ENCODE peak calls at places on chromosome 13, in five cellular contexts. E is mucosa of descending colon, M is adipocyte, H is ascending aorta, N is GM23338. J is an unnamed sample.

GRCh38 chr13:31947105-31947504 is 84.5 kb upstream of the FRY start:
- DNase-seq in E (no peak), M (no peak), H (no peak), N (no peak), J (no peak)

GRCh38 chr13:87554045-87554444 is 117.1 kb upstream of the SLITRK5 start:
- DNase-seq in E (no peak), M (no peak), H (no peak), N (no peak), J (no peak)

GRCh38 chr13:44710576-44710975 is 134.4 kb upstream of the TSC22D1 start:
- DNase-seq in E (no peak), M (peak), H (no peak), N (no peak), J (no peak)

GRCh38 chr13:27170221-27170520 is 1.4 kb downstream of the USP12 start:
- DNase-seq in E (no peak), M (no peak), H (no peak), N (no peak), J (no peak)

GRCh38 chr13:76711515-76712182 is 174.6 kb downstream of the KCTD12 start:
- DNase-seq in E (peak), M (peak), H (no peak), N (no peak), J (no peak)

GRCh38 chr13:76016799-76017198 is 380.7 kb downstream of the LMO7 start:
- DNase-seq in E (peak), M (peak), H (no peak), N (peak), J (no peak)

GRCh38 chr13:63436288-63436687 is 2020.6 kb upstream of the PCDH20 start:
- DNase-seq in E (no peak), M (no peak), H (no peak), N (no peak), J (no peak)

GRCh38 chr13:31605076-31605858 is 134.1 kb upstream of the RXFP2 start:
- DNase-seq in E (no peak), M (no peak), H (no peak), N (no peak), J (no peak)

GRCh38 chr13:114110091-114110829 is 22.2 kb downstream of the RASA3 start:
- DNase-seq in E (no peak), M (no peak), H (peak), N (peak), J (no peak)

GRCh38 chr13:81480634-81481033 is 1139.7 kb upstream of the SPRY2 start:
- DNase-seq in E (no peak), M (peak), H (no peak), N (no peak), J (no peak)

GRCh38 chr13:102289606-102290005 is 112.2 kb downstream of the FGF14 start:
- DNase-seq in E (no peak), M (no peak), H (no peak), N (no peak), J (no peak)

GRCh38 chr13:48302920-48303330 is 626 bp upstream of the RB1 start:
- DNase-seq in E (no peak), M (no peak), H (no peak), N (no peak), J (no peak)

GRCh38 chr13:112846411-112847115 is 122.5 kb upstream of the MCF2L start:
- DNase-seq in E (no peak), M (no peak), H (no peak), N (no peak), J (no peak)

GRCh38 chr13:33125821-33126570 is 109.8 kb downstream of the KL start:
- DNase-seq in E (no peak), M (peak), H (peak), N (peak), J (peak)

GRCh38 chr13:50140742-50141659 is 125.8 kb downstream of the KCNRG start:
- DNase-seq in E (no peak), M (no peak), H (no peak), N (peak), J (no peak)

GRCh38 chr13:102642475-102642874 is 45.7 kb downstream of the TPP2 start:
- DNase-seq in E (peak), M (no peak), H (peak), N (no peak), J (no peak)

GRCh38 chr13:45512148-45512498 is 47.4 kb downstream of the COG3 start:
- DNase-seq in E (no peak), M (no peak), H (no peak), N (no peak), J (no peak)

GRCh38 chr13:23433171-23434153 is at the start of gene SACS:
- DNase-seq in E (no peak), M (peak), H (no peak), N (peak), J (no peak)
- H3K4me3 ChIP-seq in E (no peak), M (peak), H (peak), N (peak), J (peak)

GRCh38 chr13:28494537-28494860 is 429 bp downstream of the FLT1 start:
- DNase-seq in E (no peak), M (peak), H (no peak), N (no peak), J (no peak)

GRCh38 chr13:28492527-28493367 is 2.2 kb downstream of the FLT1 start:
- DNase-seq in E (no peak), M (peak), H (no peak), N (peak), J (no peak)

GRCh38 chr13:28493740-28494536 is 990 bp downstream of the FLT1 start:
- DNase-seq in E (no peak), M (peak), H (no peak), N (peak), J (no peak)

GRCh38 chr13:28495586-28496564 is 947 bp upstream of the FLT1 start:
- DNase-seq in E (no peak), M (peak), H (no peak), N (peak), J (no peak)

DNA sequence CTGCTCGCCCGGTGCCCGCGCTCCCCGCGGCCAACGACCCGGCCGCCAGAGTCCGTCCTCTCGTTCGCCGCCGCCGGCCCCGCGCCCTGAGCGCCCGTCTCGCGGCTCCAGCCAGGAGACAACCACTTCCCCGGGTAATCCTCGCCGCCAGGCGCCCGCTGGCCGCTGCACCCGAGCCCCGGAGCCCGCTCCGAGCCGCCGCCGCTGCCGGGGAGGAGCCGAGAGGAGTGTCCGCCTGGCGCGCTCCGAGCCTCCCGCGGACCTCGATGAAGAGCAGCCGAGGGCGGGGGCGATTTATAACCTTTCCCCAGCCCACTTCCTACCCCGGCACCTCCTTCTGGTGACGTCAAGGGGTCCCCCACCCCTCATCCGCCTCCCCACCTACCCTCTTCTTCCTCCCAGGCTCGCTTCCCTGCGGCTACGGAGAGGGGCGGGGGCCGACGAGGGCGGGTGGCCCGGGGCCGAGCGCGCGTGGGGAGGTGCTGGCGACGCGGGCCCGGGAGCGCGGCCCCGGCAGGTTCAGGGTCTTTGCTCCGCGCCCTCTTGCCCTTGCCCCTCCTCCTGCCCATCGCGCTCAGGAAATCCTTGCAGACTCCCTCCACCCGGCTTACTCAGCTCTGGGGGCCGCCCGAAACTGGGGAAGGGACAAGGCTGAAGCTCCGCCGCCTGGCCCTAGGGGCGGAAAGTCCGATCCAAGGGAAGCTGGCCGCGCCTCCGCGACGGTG is at the start of gene FLT1:
- DNase-seq in E (no peak), M (peak), H (peak), N (peak), J (no peak)
- H3K4me3 ChIP-seq in E (no peak), M (peak), H (peak), N (peak), J (peak)

GRCh38 chr13:95552208-95552538 is 347 bp upstream of the CLDN10 start:
- DNase-seq in E (no peak), M (no peak), H (no peak), N (no peak), J (no peak)
- H3K4me3 ChIP-seq in E (no peak), M (no peak), H (no peak), N (peak), J (peak)

GRCh38 chr13:41813426-41813825 is 147.5 kb downstream of the VWA8 start:
- DNase-seq in E (no peak), M (peak), H (no peak), N (no peak), J (no peak)

GRCh38 chr13:41811588-41812021 is 149.3 kb downstream of the VWA8 start:
- DNase-seq in E (no peak), M (no peak), H (no peak), N (no peak), J (no peak)

GRCh38 chr13:41809962-41810361 is 150.9 kb downstream of the VWA8 start:
- DNase-seq in E (no peak), M (no peak), H (no peak), N (no peak), J (no peak)

GRCh38 chr13:41812237-41812636 is 148.7 kb downstream of the VWA8 start:
- DNase-seq in E (no peak), M (no peak), H (no peak), N (no peak), J (no peak)

DNA sequence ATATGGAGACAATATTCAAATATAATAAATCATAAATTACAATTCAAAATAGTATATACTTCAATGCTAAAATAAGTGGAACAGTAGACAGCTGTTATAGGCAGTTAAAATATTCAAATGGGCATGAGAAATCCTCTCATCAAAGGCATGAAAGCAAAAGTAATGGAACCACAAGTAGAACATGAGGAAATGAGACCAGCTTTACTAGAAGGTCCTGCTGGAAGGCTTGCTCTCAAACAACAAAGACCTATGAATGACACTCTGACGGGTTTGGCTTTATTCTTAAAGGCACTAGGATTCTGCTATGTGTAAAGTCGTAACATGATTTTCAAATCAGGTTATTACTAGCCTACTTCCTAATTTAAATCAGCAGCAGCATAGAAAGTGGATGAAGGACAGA is 148.1 kb downstream of the VWA8 start:
- DNase-seq in E (no peak), M (no peak), H (no peak), N (no peak), J (no peak)
- H3K4me3 ChIP-seq in E (no peak), M (no peak), H (no peak), N (no peak), J (no peak)

GRCh38 chr13:99821741-99822140 is 149.8 kb downstream of the ZIC5 start:
- DNase-seq in E (no peak), M (no peak), H (no peak), N (no peak), J (no peak)

GRCh38 chr13:99819962-99820361 is 151.6 kb downstream of the ZIC5 start:
- DNase-seq in E (no peak), M (no peak), H (no peak), N (no peak), J (no peak)

GRCh38 chr13:99827011-99827410 is 144.6 kb downstream of the ZIC5 start:
- DNase-seq in E (no peak), M (no peak), H (no peak), N (no peak), J (no peak)

GRCh38 chr13:99822820-99823219 is 148.7 kb downstream of the ZIC5 start:
- DNase-seq in E (no peak), M (no peak), H (no peak), N (no peak), J (no peak)

DNA sequence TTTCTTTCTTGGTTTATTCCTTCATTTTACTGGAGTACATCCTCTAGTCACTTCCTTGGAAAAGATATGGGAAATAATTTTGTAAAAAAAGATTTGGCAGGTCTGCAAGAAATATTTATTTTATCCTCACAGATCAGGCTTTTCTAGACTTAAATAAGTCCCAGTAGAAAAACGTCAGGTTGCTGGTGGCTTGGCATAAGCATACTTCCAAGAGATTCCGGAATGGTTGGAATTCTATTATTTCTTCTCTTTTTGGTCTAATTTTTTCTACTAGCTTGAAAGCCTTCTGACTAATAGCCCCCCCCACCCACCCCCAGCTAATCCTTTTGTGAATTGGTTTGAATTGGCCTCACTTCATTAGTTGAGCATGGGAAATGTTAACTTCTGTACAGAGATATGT is 147.6 kb downstream of the ZIC5 start:
- DNase-seq in E (no peak), M (no peak), H (no peak), N (no peak), J (no peak)
- H3K4me3 ChIP-seq in E (no peak), M (no peak), H (no peak), N (no peak), J (no peak)

DNA sequence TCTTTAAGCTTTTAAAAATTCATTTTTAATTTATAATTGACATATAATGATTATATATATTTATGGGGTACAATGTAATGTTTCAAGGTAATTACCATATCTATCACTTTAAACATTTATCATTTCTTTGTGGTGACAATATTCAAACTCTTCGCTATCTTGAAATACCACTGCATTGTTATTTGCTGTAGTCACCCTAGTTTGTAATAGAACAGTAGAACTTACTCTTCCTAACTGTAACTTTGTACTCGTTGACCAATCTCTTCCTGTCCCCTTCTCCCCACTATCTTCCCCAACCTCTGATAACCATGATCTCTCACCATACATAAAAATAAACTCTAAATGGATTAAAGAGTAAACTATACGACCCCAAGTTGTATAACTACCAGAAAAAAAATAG is 20.4 kb downstream of the COG6 start:
- DNase-seq in E (no peak), M (no peak), H (no peak), N (no peak), J (no peak)
- H3K4me3 ChIP-seq in E (no peak), M (no peak), H (no peak), N (no peak), J (no peak)